ENCODE peak calls at places on chromosomes 7 and 10, in five cellular contexts. W, S, Y, T and R are unnamed samples.

GRCh38 chr7:130294314-130294713 is 1.4 kb downstream of the CPA4 start:
- DNase-seq in W (no peak), S (no peak), Y (no peak), T (no peak), R (peak)

GRCh38 chr10:133170092-133170491 is 10.1 kb downstream of the KNDC1 start:
- DNase-seq in W (no peak), S (no peak), Y (no peak), T (no peak), R (no peak)

GRCh38 chr7:153522261-153522660 is 529.9 kb upstream of the DPP6 start:
- DNase-seq in W (no peak), S (no peak), Y (no peak), T (no peak), R (no peak)

GRCh38 chr7:98755138-98755898 is 114.5 kb downstream of the TMEM130 start:
- DNase-seq in W (no peak), S (no peak), Y (no peak), T (no peak), R (no peak)

GRCh38 chr7:85673881-85674280 is 487.0 kb upstream of the SEMA3D start:
- DNase-seq in W (no peak), S (no peak), Y (no peak), T (no peak), R (peak)

GRCh38 chr10:15169555-15170407 is 1.3 kb upstream of the NMT2 start:
- DNase-seq in W (no peak), S (peak), Y (no peak), T (no peak), R (peak)

GRCh38 chr10:121687094-121687850 is 89.0 kb upstream of the FGFR2 start:
- DNase-seq in W (peak), S (no peak), Y (no peak), T (no peak), R (no peak)

GRCh38 chr7:7785349-7785973 is 67.1 kb upstream of the RPA3 start:
- DNase-seq in W (no peak), S (no peak), Y (no peak), T (no peak), R (no peak)

GRCh38 chr7:22143496-22143895 is 197.8 kb upstream of the CDCA7L start:
- DNase-seq in W (no peak), S (no peak), Y (no peak), T (no peak), R (no peak)

GRCh38 chr10:118763202-118763988 is 8.6 kb upstream of the CACUL1 start:
- DNase-seq in W (no peak), S (no peak), Y (no peak), T (no peak), R (peak)

GRCh38 chr7:4871056-4871680 is 9.3 kb upstream of the PAPOLB start:
- DNase-seq in W (no peak), S (no peak), Y (no peak), T (no peak), R (peak)

GRCh38 chr10:1715821-1716220 is 21.5 kb downstream of the ADARB2 start:
- DNase-seq in W (no peak), S (no peak), Y (peak), T (peak), R (no peak)

GRCh38 chr10:3460420-3461128 is 288.0 kb upstream of the PITRM1 start:
- DNase-seq in W (no peak), S (no peak), Y (no peak), T (no peak), R (no peak)

GRCh38 chr7:128117691-128118090 is 86.5 kb upstream of the LRRC4 start:
- DNase-seq in W (no peak), S (no peak), Y (no peak), T (no peak), R (no peak)

GRCh38 chr7:30659312-30659711 is 22.9 kb downstream of the CRHR2 start:
- DNase-seq in W (no peak), S (no peak), Y (peak), T (no peak), R (no peak)

GRCh38 chr10:94138391-94138790 is 144.7 kb downstream of the PLCE1 start:
- DNase-seq in W (no peak), S (no peak), Y (peak), T (no peak), R (peak)

GRCh38 chr10:103542764-103543616 is 49.5 kb downstream of the NEURL1 start:
- DNase-seq in W (peak), S (peak), Y (peak), T (peak), R (peak)

GRCh38 chr10:85606401-85606800 is 760.2 kb downstream of the GRID1 start:
- DNase-seq in W (no peak), S (no peak), Y (no peak), T (no peak), R (no peak)

GRCh38 chr7:157054927-157055326 is 44.5 kb upstream of the MNX1 start:
- DNase-seq in W (no peak), S (no peak), Y (no peak), T (no peak), R (no peak)

GRCh38 chr7:123999698-124000097 is 33.2 kb downstream of the TMEM229A start:
- DNase-seq in W (no peak), S (no peak), Y (peak), T (no peak), R (no peak)

GRCh38 chr7:81190997-81191747 is 272.3 kb upstream of the SEMA3C start:
- DNase-seq in W (no peak), S (no peak), Y (peak), T (peak), R (peak)

GRCh38 chr10:74460812-74461211 is 309.8 kb downstream of the ADK start:
- DNase-seq in W (no peak), S (no peak), Y (no peak), T (no peak), R (peak)

GRCh38 chr10:17456032-17456548 is 1.7 kb upstream of the ST8SIA6 start:
- DNase-seq in W (no peak), S (no peak), Y (no peak), T (no peak), R (no peak)

GRCh38 chr7:12256025-12256570 is 45.0 kb downstream of the TMEM106B start:
- DNase-seq in W (no peak), S (no peak), Y (peak), T (peak), R (peak)

GRCh38 chr7:132501956-132502355 is 74.3 kb downstream of the PLXNA4 start:
- DNase-seq in W (peak), S (no peak), Y (peak), T (no peak), R (no peak)

GRCh38 chr7:117220836-117221235 is 102.0 kb downstream of the WNT2 start:
- DNase-seq in W (no peak), S (no peak), Y (no peak), T (no peak), R (no peak)